ENCODE peak calls at places on chromosomes 7 and 10, in eight cellular contexts. U is fibroblast of villous mesenchyme, P is epithelial cell of esophagus, V is transverse colon, T is OCI-LY7, L is left ventricle myocardium inferior, N is fibroblast of mammary gland, E is lower lobe of right lung. B is an unnamed sample.

GRCh38 chr10:109282510-109282909 is 640.8 kb downstream of the XPNPEP1 start:
- DNase-seq in U (peak; percentile 84), P (no peak), V (no peak), T (no peak), L (no peak), N (peak; percentile 45), E (no peak), B (no peak)

GRCh38 chr10:129853236-129853946 is 110.7 kb downstream of the EBF3 start:
- DNase-seq in U (peak; percentile 2), P (peak; percentile 1), V (no peak), T (no peak), L (no peak), N (peak; percentile 11), E (no peak), B (no peak)

GRCh38 chr7:84247591-84247990 is 53.0 kb upstream of the SEMA3A start:
- DNase-seq in U (no peak), P (peak; percentile 86), V (no peak), T (no peak), L (no peak), N (peak; percentile 81), E (no peak), B (no peak)

GRCh38 chr10:61592581-61592980 is 70.1 kb upstream of the CABCOCO1 start:
- DNase-seq in U (peak; percentile 10), P (peak; percentile 51), V (no peak), T (peak; percentile 21), L (no peak), N (peak; percentile 26), E (no peak), B (no peak)

GRCh38 chr7:49001610-49002033 is 77.3 kb downstream of the CDC14C start:
- DNase-seq in U (peak; percentile 2), P (peak; percentile 56), V (peak; percentile 9), T (peak; percentile 83), L (no peak), N (peak; percentile 9), E (no peak), B (no peak)

GRCh38 chr10:100364147-100364546 is 17.1 kb downstream of the SCD start:
- DNase-seq in U (no peak), P (no peak), V (no peak), T (no peak), L (no peak), N (no peak), E (no peak), B (no peak)

GRCh38 chr7:55774327-55775050 is 88.1 kb downstream of the SEPTIN14 start:
- DNase-seq in U (no peak), P (peak; percentile 74), V (no peak), T (no peak), L (no peak), N (no peak), E (no peak), B (no peak)

GRCh38 chr10:37667736-37668135 is 189.7 kb downstream of the ZNF248 start:
- DNase-seq in U (no peak), P (no peak), V (no peak), T (peak; percentile 13), L (no peak), N (no peak), E (no peak), B (no peak)

GRCh38 chr10:124418726-124419501 is at the start of gene OAT:
- DNase-seq in U (peak; percentile 94), P (peak; percentile 97), V (peak; percentile 98), T (peak; percentile 96), L (peak; percentile 97), N (peak; percentile 92), E (peak; percentile 98), B (peak; percentile 84)

GRCh38 chr7:68679456-68680234 is 918.6 kb upstream of the AUTS2 start:
- DNase-seq in U (no peak), P (no peak), V (no peak), T (no peak), L (no peak), N (no peak), E (no peak), B (no peak)

GRCh38 chr10:71276873-71277272 is 42.2 kb upstream of the SLC29A3 start:
- DNase-seq in U (no peak), P (no peak), V (no peak), T (no peak), L (no peak), N (no peak), E (no peak), B (no peak)

GRCh38 chr10:71277914-71278665 is 41.0 kb upstream of the SLC29A3 start:
- DNase-seq in U (no peak), P (no peak), V (no peak), T (no peak), L (no peak), N (no peak), E (no peak), B (no peak)

GRCh38 chr10:71273506-71273905 is 45.6 kb upstream of the SLC29A3 start:
- DNase-seq in U (no peak), P (no peak), V (no peak), T (no peak), L (no peak), N (no peak), E (no peak), B (no peak)

GRCh38 chr10:71272122-71272771 is 46.8 kb upstream of the SLC29A3 start:
- DNase-seq in U (peak; percentile 45), P (peak; percentile 44), V (no peak), T (no peak), L (no peak), N (peak; percentile 88), E (no peak), B (no peak)

DNA sequence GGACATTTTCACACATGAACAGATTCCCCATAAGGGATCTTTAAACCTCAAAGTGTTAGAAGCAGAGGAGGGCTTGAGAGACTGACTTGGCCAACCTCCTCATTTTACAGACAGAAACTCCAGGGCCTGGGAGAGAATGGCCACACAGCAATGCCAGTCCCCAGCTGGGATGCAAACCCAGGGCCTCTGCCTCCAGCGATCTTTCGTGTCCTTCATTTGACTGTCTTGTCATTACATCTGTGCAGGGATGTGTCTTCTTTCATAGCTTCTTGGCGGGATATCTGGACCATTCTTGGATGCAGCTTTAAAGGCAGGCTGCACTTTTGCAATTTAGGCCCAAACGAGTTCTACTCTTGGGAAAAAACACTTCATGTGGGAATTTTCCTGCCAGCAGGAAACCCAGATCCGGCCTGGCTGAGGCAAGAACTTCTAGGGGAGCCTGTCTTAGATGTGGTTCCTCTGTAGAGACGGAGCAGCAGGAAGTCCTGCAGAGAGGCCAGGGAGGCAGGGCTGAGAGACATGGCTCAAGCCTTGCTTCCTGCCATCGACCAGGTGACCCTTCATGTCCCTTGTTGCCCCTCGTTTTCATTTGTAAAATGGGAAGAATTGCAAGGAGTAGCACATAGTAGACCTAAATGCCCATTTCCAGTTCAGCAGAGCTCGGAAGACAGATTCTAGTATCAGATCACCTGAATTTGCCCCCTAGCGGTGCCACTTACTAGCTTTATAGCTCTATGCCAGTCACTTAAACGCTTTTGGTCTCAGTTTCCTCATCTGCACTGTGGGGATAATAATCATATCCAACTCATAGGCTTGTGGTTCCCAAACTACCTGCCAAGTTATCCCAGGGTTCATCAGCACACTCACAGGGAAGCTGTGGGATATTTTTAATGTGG is 43.9 kb upstream of the SLC29A3 start:
- DNase-seq in U (no peak), P (no peak), V (no peak), T (no peak), L (no peak), N (no peak), E (no peak), B (no peak)
- TF ChIP-seq CTCF in U (no peak), P (no peak), V (no peak), T (no peak), L (no peak), N (no peak), E (no peak), B (no peak)

GRCh38 chr10:66455304-66455703 is 470.5 kb upstream of the LRRTM3 start:
- DNase-seq in U (no peak), P (peak; percentile 54), V (no peak), T (no peak), L (no peak), N (no peak), E (no peak), B (no peak)
- TF ChIP-seq CTCF in U (no peak), P (peak; percentile 48), V (no peak), T (peak; percentile 25), L (no peak), N (no peak), E (no peak), B (no peak)

DNA sequence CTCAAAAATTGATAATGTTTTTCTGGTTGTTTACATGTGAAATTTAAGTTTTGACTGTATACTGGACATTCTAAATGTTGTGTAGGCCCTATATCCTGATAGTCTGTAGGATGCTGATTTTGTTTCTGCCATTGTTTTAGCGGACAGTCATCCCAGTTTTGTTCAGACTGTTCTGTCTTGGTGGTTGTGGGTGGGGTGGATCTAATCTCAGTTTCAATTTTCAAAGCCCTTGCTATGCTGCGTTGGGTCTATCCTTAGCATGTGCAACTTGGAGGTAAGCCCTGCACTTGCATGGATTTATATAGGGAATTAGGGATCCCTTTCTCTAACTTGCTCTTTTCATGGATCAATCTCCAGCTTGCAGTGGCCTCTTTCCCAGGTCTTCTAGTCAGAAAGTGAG is 19.1 kb downstream of the DBF4 start:
- DNase-seq in U (no peak), P (no peak), V (no peak), T (no peak), L (no peak), N (no peak), E (no peak), B (no peak)
- TF ChIP-seq CTCF in U (no peak), P (no peak), V (no peak), T (no peak), L (no peak), N (no peak), E (no peak), B (no peak)

DNA sequence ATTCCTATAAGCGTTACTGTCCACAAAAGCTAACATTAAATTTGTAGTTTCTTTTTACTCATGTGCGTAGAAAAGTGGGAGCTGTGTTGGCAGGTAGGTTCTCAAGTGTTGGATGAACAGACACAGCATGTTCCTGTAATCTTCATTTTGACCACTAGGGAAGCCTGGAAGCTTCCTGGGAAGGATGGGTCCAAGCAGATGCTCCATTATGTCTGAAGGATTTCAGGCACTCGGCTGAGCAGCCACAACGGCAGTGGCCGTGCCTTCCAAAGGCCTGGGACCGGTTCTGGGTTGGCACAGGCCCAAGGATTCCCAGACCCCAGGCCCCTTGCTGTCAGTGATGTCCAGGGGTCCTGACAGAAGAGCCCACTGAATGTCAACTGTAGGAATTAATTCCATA is 386.3 kb downstream of the TNS3 start:
- DNase-seq in U (no peak), P (no peak), V (no peak), T (no peak), L (no peak), N (peak; percentile 6), E (no peak), B (no peak)
- TF ChIP-seq CTCF in U (peak; percentile 34), P (peak; percentile 21), V (no peak), T (peak; percentile 58), L (peak; percentile 35), N (peak; percentile 30), E (no peak), B (no peak)

DNA sequence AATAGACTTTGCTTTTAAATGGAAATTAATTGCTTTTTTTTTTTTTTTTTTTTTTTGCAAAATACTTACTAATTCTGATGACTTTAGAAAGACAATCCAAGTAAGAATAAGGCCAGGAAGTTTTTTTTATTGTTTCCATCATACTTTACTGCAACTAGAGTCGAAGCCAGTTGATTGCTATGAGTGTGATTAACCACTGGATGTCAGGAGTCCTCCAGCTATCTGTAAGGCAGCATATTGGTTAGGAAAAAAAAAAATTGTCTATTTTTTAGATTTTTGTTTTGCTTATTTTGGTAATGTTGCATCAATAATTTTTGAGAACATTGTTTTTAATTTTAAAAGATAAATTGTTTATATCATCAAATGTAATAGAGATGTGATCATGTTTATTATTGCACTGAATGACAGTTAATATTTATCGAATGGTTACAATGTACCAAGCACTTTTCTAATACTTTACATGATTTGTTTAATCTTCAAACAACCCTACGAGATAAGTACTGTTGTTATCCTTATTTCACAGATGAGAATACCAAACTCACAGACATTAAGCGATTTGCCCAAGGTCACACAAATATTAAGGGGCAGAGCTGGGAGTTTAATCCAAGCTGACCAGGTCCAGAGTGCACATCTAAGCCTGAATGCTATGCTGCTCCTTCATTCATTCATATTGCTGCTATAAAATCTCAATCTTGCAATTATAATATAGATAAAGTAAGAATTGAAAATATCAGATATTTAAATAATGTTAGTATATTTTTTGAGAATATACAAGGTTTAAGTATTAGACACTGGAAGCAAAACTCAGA is 19.9 kb upstream of the LMOD2 start:
- DNase-seq in U (peak; percentile 63), P (peak; percentile 59), V (no peak), T (peak; percentile 17), L (no peak), N (peak; percentile 68), E (no peak), B (no peak)
- TF ChIP-seq CTCF in U (peak; percentile 74), P (peak; percentile 81), V (peak; percentile 37), T (peak; percentile 75), L (peak; percentile 72), N (peak; percentile 80), E (peak; percentile 51), B (peak; percentile 62)

B was measured in AG09319.